ENCODE peak calls at places on chromosome 9, in seven cellular contexts. G is GM23248, P is choroid plexus epithelial cell, V is mesenchymal stem cell, K is H7, L is heart left ventricle, I is skeletal muscle cell. W is an unnamed sample.

GRCh38 chr9:19782005-19782404 is 6.8 kb downstream of the SLC24A2 start:
- DNase-seq in G (no peak), P (peak), V (peak), K (peak), L (no peak), I (no peak), W (no peak)

GRCh38 chr9:134550584-134550983 is 91.0 kb upstream of the COL5A1 start:
- DNase-seq in G (no peak), P (no peak), V (no peak), K (peak), L (no peak), I (no peak), W (no peak)

GRCh38 chr9:21023861-21024260 is 7.6 kb downstream of the HACD4 start:
- DNase-seq in G (no peak), P (no peak), V (no peak), K (no peak), L (no peak), I (no peak), W (no peak)

GRCh38 chr9:4839470-4839912 is 46.7 kb downstream of the RCL1 start:
- DNase-seq in G (no peak), P (peak), V (peak), K (no peak), L (no peak), I (peak), W (no peak)

GRCh38 chr9:84754461-84754860 is 84.9 kb downstream of the NTRK2 start:
- DNase-seq in G (no peak), P (no peak), V (no peak), K (no peak), L (no peak), I (no peak), W (peak)

GRCh38 chr9:105262497-105262896 is 18.0 kb downstream of the SLC44A1 start:
- DNase-seq in G (no peak), P (no peak), V (no peak), K (no peak), L (no peak), I (no peak), W (no peak)

GRCh38 chr9:85723220-85723619 is 18.5 kb downstream of the AGTPBP1 start:
- DNase-seq in G (no peak), P (peak), V (no peak), K (no peak), L (no peak), I (no peak), W (no peak)

GRCh38 chr9:73741316-73741715 is 589.7 kb downstream of the ANXA1 start:
- DNase-seq in G (no peak), P (no peak), V (no peak), K (no peak), L (no peak), I (no peak), W (no peak)

GRCh38 chr9:108468364-108468763 is 387.4 kb downstream of the ACTL7B start:
- DNase-seq in G (peak), P (peak), V (peak), K (no peak), L (no peak), I (no peak), W (no peak)

GRCh38 chr9:104606202-104606601 is 775 bp upstream of the OR13C2 start:
- DNase-seq in G (peak), P (peak), V (no peak), K (no peak), L (no peak), I (no peak), W (no peak)

GRCh38 chr9:109421034-109421700 is 76.9 kb downstream of the PTPN3 start:
- DNase-seq in G (no peak), P (no peak), V (no peak), K (no peak), L (peak), I (no peak), W (no peak)

GRCh38 chr9:11871832-11872231 is 821.4 kb upstream of the TYRP1 start:
- DNase-seq in G (no peak), P (no peak), V (no peak), K (no peak), L (no peak), I (no peak), W (no peak)

GRCh38 chr9:99860266-99860665 is 38.6 kb downstream of the NR4A3 start:
- DNase-seq in G (no peak), P (no peak), V (no peak), K (no peak), L (no peak), I (no peak), W (no peak)

GRCh38 chr9:93117924-93118862 is 15.9 kb downstream of the NINJ1 start:
- DNase-seq in G (no peak), P (no peak), V (no peak), K (no peak), L (peak), I (no peak), W (no peak)

GRCh38 chr9:125455876-125456275 is 194.2 kb downstream of the GAPVD1 start:
- DNase-seq in G (no peak), P (no peak), V (no peak), K (no peak), L (no peak), I (no peak), W (no peak)

GRCh38 chr9:127858041-127858512 is 3.6 kb upstream of the ENG start:
- DNase-seq in G (peak), P (no peak), V (no peak), K (no peak), L (peak), I (no peak), W (no peak)

GRCh38 chr9:6689893-6690634 is 44.5 kb upstream of the GLDC start:
- DNase-seq in G (no peak), P (no peak), V (no peak), K (no peak), L (no peak), I (no peak), W (no peak)

GRCh38 chr9:71683598-71684235 is 84.6 kb downstream of the CEMIP2 start:
- DNase-seq in G (peak), P (peak), V (peak), K (peak), L (no peak), I (no peak), W (no peak)

GRCh38 chr9:105054488-105054887 is 126.5 kb upstream of the ABCA1 start:
- DNase-seq in G (peak), P (peak), V (peak), K (no peak), L (no peak), I (peak), W (peak)

GRCh38 chr9:8764041-8764440 is 964.5 kb upstream of the DMAC1 start:
- DNase-seq in G (no peak), P (no peak), V (no peak), K (no peak), L (no peak), I (no peak), W (no peak)

GRCh38 chr9:86281577-86282076 is 711 bp downstream of the ISCA1 start:
- DNase-seq in G (peak), P (no peak), V (no peak), K (no peak), L (no peak), I (no peak), W (no peak)

DNA sequence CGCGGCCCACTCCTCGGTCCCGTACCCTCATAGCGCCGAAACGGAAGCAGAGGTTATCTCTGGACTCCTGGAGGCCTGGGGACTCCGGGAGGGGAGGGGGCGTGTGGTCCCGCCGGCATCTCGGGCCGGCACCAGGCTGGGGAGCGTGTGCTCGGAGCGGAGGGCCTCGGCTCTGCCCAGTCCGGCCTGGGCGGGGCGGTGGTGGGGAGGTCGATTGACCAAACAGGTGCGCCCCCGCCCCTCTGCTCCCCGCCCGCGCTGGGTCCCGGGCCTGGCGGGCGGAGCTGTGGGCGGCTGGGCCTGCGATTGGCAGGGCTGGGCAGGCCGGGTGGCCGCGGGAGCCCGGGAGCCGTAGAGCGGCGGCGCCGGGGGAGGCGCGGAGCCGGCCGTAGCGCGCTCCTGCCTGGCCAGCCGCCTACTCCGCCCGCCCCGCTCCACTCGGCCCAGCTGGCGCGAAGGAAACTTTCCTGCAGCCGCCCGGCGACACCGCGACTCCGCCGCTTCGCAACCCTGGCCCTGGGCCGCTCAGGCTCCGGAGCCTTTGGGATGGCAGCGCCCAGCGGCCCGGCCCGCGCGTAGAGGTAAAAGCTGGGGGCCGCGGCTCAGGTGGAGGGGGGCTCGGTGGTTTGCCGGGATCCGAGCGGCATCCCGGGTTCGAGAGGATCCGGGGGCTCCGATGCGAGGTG is 52.1 kb upstream of the DAB2IP start:
- DNase-seq in G (peak), P (no peak), V (peak), K (peak), L (peak), I (no peak), W (no peak)
- H3K4me3 ChIP-seq in G (peak), P (peak), V (peak), K (peak), L (peak), I (peak), W (peak)

GRCh38 chr9:1938675-1939170 is 76.4 kb upstream of the SMARCA2 start:
- DNase-seq in G (no peak), P (no peak), V (no peak), K (no peak), L (no peak), I (no peak), W (no peak)
- H3K4me3 ChIP-seq in G (no peak), P (no peak), V (no peak), K (no peak), L (no peak), I (no peak), W (no peak)

GRCh38 chr9:69107801-69108200 is 66.3 kb upstream of the TJP2 start:
- DNase-seq in G (no peak), P (no peak), V (no peak), K (no peak), L (no peak), I (no peak), W (no peak)
- H3K4me3 ChIP-seq in G (no peak), P (no peak), V (no peak), K (no peak), L (no peak), I (no peak), W (no peak)

GRCh38 chr9:129556576-129557191 is 64.2 kb downstream of the C9orf50 start:
- DNase-seq in G (no peak), P (peak), V (no peak), K (peak), L (no peak), I (no peak), W (no peak)
- H3K4me3 ChIP-seq in G (no peak), P (no peak), V (no peak), K (no peak), L (no peak), I (no peak), W (no peak)

GRCh38 chr9:33995449-33995848 is 53.2 kb downstream of the UBAP2 start:
- DNase-seq in G (no peak), P (no peak), V (no peak), K (no peak), L (no peak), I (no peak), W (no peak)

GRCh38 chr9:33988219-33988890 is 60.3 kb downstream of the UBAP2 start:
- DNase-seq in G (peak), P (no peak), V (peak), K (no peak), L (no peak), I (no peak), W (no peak)

GRCh38 chr9:33992622-33993021 is 56.1 kb downstream of the UBAP2 start:
- DNase-seq in G (no peak), P (peak), V (no peak), K (no peak), L (no peak), I (no peak), W (no peak)

GRCh38 chr9:33993104-33993503 is 55.6 kb downstream of the UBAP2 start:
- DNase-seq in G (no peak), P (no peak), V (no peak), K (no peak), L (no peak), I (no peak), W (no peak)
- H3K4me3 ChIP-seq in G (no peak), P (no peak), V (no peak), K (no peak), L (no peak), I (no peak), W (no peak)

GRCh38 chr9:124438091-124438490 is 12.2 kb upstream of the ADGRD2 start:
- DNase-seq in G (no peak), P (no peak), V (no peak), K (no peak), L (no peak), I (no peak), W (no peak)
- H3K4me3 ChIP-seq in G (no peak), P (no peak), V (no peak), K (no peak), L (no peak), I (no peak), W (no peak)

W was measured in BJ.